ENCODE peak calls at places on chromosomes 12 and 14, in five cellular contexts. N is HEK293T, F is GM12878, S is H1, E is HepG2. Z is an unnamed sample.

GRCh38 chr14:102525213-102526143 is 15.9 kb upstream of the ANKRD9 start:
- DNase-seq in S (no peak), E (peak; percentile 55), F (peak; percentile 27), N (no peak), Z (no peak)

GRCh38 chr12:77888611-77889010 is 57.9 kb downstream of the NAV3 start:
- DNase-seq in N (no peak), S (no peak), F (no peak), E (peak; percentile 27), Z (no peak)

GRCh38 chr12:132418393-132418925 is 71.5 kb upstream of the FBRSL1 start:
- DNase-seq in E (no peak), S (no peak), F (no peak), N (no peak), Z (no peak)

GRCh38 chr14:90368946-90369721 is 27.7 kb upstream of the CALM1 start:
- DNase-seq in N (no peak), F (no peak), S (no peak), E (peak; percentile 73), Z (no peak)

GRCh38 chr12:45468751-45469615 is 253.1 kb downstream of the ANO6 start:
- DNase-seq in E (no peak), N (no peak), S (no peak), F (no peak), Z (no peak)

GRCh38 chr14:94320243-94320642 is 2.9 kb downstream of the SERPINA6 start:
- DNase-seq in S (no peak), N (no peak), E (peak; percentile 89), F (no peak), Z (no peak)

GRCh38 chr12:132873724-132874123 is 13.7 kb downstream of the CHFR start:
- DNase-seq in N (no peak), E (no peak), S (no peak), F (no peak), Z (no peak)

GRCh38 chr14:102442241-102443211 is 67.0 kb downstream of the ANKRD9 start:
- DNase-seq in E (peak; percentile 85), F (no peak), N (no peak), S (no peak), Z (no peak)

GRCh38 chr12:80763874-80764273 is 47.2 kb downstream of the MYF5 start:
- DNase-seq in F (no peak), S (no peak), N (peak; percentile 24), E (peak; percentile 52), Z (peak; percentile 55)

GRCh38 chr12:65695077-65695865 is 129.0 kb upstream of the HMGA2 start:
- DNase-seq in F (no peak), N (no peak), S (no peak), E (peak; percentile 15), Z (no peak)

GRCh38 chr14:71339650-71340415 is 432.6 kb downstream of the PCNX1 start:
- DNase-seq in N (no peak), E (peak; percentile 54), F (no peak), S (no peak), Z (no peak)

GRCh38 chr12:20214286-20214685 is 154.1 kb upstream of the PDE3A start:
- DNase-seq in F (no peak), N (no peak), S (no peak), E (no peak), Z (no peak)

GRCh38 chr12:10537721-10538120 is 32.0 kb downstream of the EIF2S3B start:
- DNase-seq in F (no peak), N (no peak), S (no peak), E (no peak), Z (no peak)

GRCh38 chr12:6949063-6949594 is 2.0 kb upstream of the PTPN6 start:
- DNase-seq in E (no peak), S (no peak), N (no peak), F (no peak), Z (no peak)

GRCh38 chr12:62484234-62484633 is 17.6 kb downstream of the MON2 start:
- DNase-seq in S (no peak), N (no peak), E (no peak), F (no peak), Z (no peak)

GRCh38 chr14:67583711-67584644 is 16.1 kb downstream of the PIGH start:
- DNase-seq in S (no peak), F (no peak), N (peak; percentile 74), E (peak; percentile 58), Z (no peak)

GRCh38 chr12:997505-997904 is 6.5 kb downstream of the ERC1 start:
- DNase-seq in S (no peak), F (no peak), E (no peak), N (no peak), Z (no peak)

GRCh38 chr12:30985814-30986452 is 59.4 kb downstream of the TSPAN11 start:
- DNase-seq in N (peak; percentile 72), E (peak; percentile 33), F (no peak), S (peak; percentile 85), Z (peak; percentile 82)

GRCh38 chr14:84465890-84466289 is 1064.1 kb upstream of the FLRT2 start:
- DNase-seq in S (no peak), E (no peak), N (no peak), F (no peak), Z (no peak)

GRCh38 chr12:5768171-5768879 is 176.7 kb downstream of the ANO2 start:
- DNase-seq in N (no peak), S (no peak), F (no peak), E (no peak), Z (no peak)

GRCh38 chr12:87667378-87667777 is 361.8 kb downstream of the C12orf50 start:
- DNase-seq in E (no peak), F (no peak), S (no peak), N (no peak), Z (no peak)

GRCh38 chr12:9718968-9719367 is 13.9 kb downstream of the CLECL1 start:
- DNase-seq in S (no peak), F (no peak), N (no peak), E (peak; percentile 23), Z (no peak)

GRCh38 chr12:100267603-100268281 is 765 bp downstream of the SCYL2 start:
- DNase-seq in N (no peak), F (no peak), S (peak; percentile 71), E (peak; percentile 12), Z (no peak)

GRCh38 chr12:85866929-85867776 is 6.9 kb upstream of the NTS start:
- DNase-seq in E (peak; percentile 48), F (no peak), S (no peak), N (peak; percentile 48), Z (peak; percentile 44)

DNA sequence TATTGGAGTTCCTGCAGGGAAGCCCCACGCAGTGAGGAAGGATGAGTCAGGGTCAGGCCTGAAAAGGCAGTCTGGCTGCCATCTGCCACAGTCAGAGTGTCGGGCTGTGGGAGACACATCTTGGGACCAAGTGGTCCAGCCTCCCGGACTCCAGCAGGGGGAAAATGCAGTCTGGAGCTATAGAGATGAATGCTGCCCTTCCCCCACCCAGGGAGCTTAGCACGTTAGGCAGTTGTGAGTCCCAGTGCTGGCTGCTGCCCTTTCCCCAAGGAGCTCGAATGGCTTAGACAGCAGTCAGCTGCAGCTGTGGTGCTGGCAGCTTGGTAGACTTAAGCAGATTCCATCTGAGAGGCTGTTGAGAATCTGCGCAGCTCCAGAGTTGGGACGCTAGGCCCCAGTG is 8.2 kb upstream of the NTS start:
- DNase-seq in N (no peak), F (no peak), E (no peak), S (no peak), Z (no peak)
- TF ChIP-seq SUZ12 in N (no peak), F (no peak), E (no peak), S (no peak), Z (no peak)

GRCh38 chr14:104100171-104101085 is 14.9 kb downstream of the ASPG start:
- DNase-seq in S (no peak), F (no peak), N (no peak), E (no peak), Z (no peak)
- TF ChIP-seq SUZ12 in S (no peak), F (no peak), N (no peak), E (no peak), Z (no peak)

GRCh38 chr14:104351849-104352492 is 213.6 kb downstream of the KIF26A start:
- DNase-seq in N (no peak), S (no peak), F (no peak), E (no peak), Z (no peak)

GRCh38 chr14:104352493-104353220 is 214.3 kb downstream of the KIF26A start:
- DNase-seq in F (no peak), N (no peak), E (no peak), S (no peak), Z (no peak)

GRCh38 chr14:104350463-104351185 is 212.2 kb downstream of the KIF26A start:
- DNase-seq in S (no peak), F (no peak), N (no peak), E (no peak), Z (no peak)

GRCh38 chr14:104348741-104349140 is 210.4 kb downstream of the KIF26A start:
- DNase-seq in S (no peak), F (no peak), E (no peak), N (no peak), Z (no peak)

DNA sequence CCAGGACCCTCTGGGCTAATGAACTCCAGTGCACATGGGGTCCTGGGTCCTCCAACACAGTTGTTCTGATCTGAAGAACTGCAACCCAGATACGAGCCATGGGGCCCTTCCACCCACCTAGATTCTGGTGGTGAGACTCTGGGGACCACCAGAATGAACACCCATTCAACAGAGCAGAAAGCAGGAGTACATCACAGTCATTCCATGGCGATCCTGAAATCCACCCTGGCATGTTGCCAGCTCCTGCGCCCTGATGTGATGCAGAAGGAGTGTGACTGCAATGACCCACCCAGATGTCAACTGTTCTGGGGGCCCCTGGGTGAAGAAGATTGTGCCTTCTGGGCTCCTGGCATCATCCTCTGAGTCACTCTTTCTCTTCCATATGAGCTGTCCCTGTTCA is 211.6 kb downstream of the KIF26A start:
- DNase-seq in S (no peak), N (no peak), F (no peak), E (no peak), Z (no peak)
- TF ChIP-seq SUZ12 in S (no peak), N (no peak), F (no peak), E (no peak), Z (no peak)

DNA sequence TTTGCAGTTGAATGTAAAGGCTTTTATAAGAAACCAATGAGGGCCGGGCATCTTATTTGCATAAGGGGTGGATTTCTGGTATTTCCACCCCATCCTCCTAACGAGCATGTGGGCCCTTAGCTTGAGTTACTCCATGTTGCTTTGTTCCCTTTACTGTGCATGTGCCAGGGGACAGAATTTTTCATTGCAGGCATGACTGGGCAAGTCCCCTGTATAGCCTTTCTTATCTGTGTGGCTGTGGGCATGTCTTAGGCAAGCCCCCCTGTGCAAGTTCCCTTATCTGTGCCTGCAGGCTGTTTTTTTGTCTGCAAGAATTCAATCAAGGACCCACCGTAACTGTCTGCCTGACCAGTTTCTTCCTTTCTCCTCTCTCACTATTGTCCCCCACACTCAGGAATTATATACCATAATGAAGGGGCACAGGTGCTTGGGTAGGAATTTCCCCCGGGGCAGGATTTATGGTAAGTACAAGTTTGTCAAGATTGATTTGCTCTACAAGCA is 152.2 kb upstream of the CNOT2 start:
- DNase-seq in N (no peak), S (no peak), E (no peak), F (no peak), Z (no peak)
- TF ChIP-seq SUZ12 in N (no peak), S (no peak), E (no peak), F (no peak), Z (no peak)

DNA sequence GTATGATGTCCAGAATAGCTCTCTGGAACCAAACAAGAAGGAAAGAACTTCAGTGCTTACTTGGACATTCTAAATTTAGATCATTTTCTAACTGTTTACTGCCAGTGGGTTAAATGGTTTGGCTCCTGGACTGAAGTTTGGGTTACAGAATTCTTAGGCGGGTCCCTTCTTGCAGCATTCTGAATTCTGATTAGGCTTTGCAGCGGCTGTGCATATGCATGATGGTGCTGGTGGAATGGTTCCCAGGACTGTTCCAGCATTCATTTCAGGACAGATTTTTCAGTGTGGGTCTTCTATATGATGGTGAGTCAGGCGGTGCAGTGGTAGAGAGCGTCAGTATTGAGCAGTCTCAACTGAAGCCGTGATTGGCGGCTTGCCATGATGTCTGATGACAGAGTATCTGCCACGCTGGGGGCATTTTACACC is 148.8 kb downstream of the DYRK2 start:
- DNase-seq in N (no peak), E (no peak), S (no peak), F (no peak), Z (no peak)
- TF ChIP-seq SUZ12 in N (no peak), E (no peak), S (no peak), F (no peak), Z (no peak)

Z was measured in NT2/D1.